ENCODE peak calls at places on chromosome 3, in seven cellular contexts. One of them, this sample, is unnamed.

GRCh38 chr3:186680869-186681268 is 15.1 kb downstream of the HRG start:
- DNase-seq in transverse colon: no peak
- DNase-seq in breast epithelium: no peak
- DNase-seq in fibroblast of mammary gland: no peak
- DNase-seq in uterus: no peak
- DNase-seq in fibroblast of lung: no peak
- DNase-seq in DND-41: no peak
- DNase-seq in this sample: no peak

GRCh38 chr3:189981668-189982067 is 139.0 kb downstream of the P3H2 start:
- DNase-seq in transverse colon: no peak
- DNase-seq in breast epithelium: no peak
- DNase-seq in fibroblast of mammary gland: peak; percentile 95
- DNase-seq in uterus: peak; percentile 17
- DNase-seq in fibroblast of lung: peak; percentile 99
- DNase-seq in DND-41: no peak
- DNase-seq in this sample: no peak

GRCh38 chr3:48334605-48335004 is 1.1 kb upstream of the SPINK8 start:
- DNase-seq in transverse colon: no peak
- DNase-seq in breast epithelium: no peak
- DNase-seq in fibroblast of mammary gland: no peak
- DNase-seq in uterus: no peak
- DNase-seq in fibroblast of lung: no peak
- DNase-seq in DND-41: no peak
- DNase-seq in this sample: no peak

GRCh38 chr3:49015072-49015471 is 3.3 kb downstream of the DALRD3 start:
- DNase-seq in transverse colon: no peak
- DNase-seq in breast epithelium: no peak
- DNase-seq in fibroblast of mammary gland: no peak
- DNase-seq in uterus: no peak
- DNase-seq in fibroblast of lung: no peak
- DNase-seq in DND-41: no peak
- DNase-seq in this sample: no peak

GRCh38 chr3:44918581-44918980 is 44.2 kb downstream of the TGM4 start:
- DNase-seq in transverse colon: no peak
- DNase-seq in breast epithelium: no peak
- DNase-seq in fibroblast of mammary gland: no peak
- DNase-seq in uterus: no peak
- DNase-seq in fibroblast of lung: no peak
- DNase-seq in DND-41: no peak
- DNase-seq in this sample: no peak

GRCh38 chr3:16407365-16407764 is 106.1 kb downstream of the RFTN1 start:
- DNase-seq in transverse colon: no peak
- DNase-seq in breast epithelium: no peak
- DNase-seq in fibroblast of mammary gland: no peak
- DNase-seq in uterus: no peak
- DNase-seq in fibroblast of lung: no peak
- DNase-seq in DND-41: no peak
- DNase-seq in this sample: no peak

GRCh38 chr3:58071480-58071971 is 63.3 kb downstream of the FLNB start:
- DNase-seq in transverse colon: no peak
- DNase-seq in breast epithelium: no peak
- DNase-seq in fibroblast of mammary gland: no peak
- DNase-seq in uterus: no peak
- DNase-seq in fibroblast of lung: no peak
- DNase-seq in DND-41: no peak
- DNase-seq in this sample: no peak

GRCh38 chr3:98977520-98977919 is 76.0 kb upstream of the DCBLD2 start:
- DNase-seq in transverse colon: no peak
- DNase-seq in breast epithelium: no peak
- DNase-seq in fibroblast of mammary gland: peak; percentile 95
- DNase-seq in uterus: no peak
- DNase-seq in fibroblast of lung: peak; percentile 99
- DNase-seq in DND-41: no peak
- DNase-seq in this sample: peak; percentile 97

GRCh38 chr3:128488995-128489859 is 3.8 kb downstream of the GATA2 start:
- DNase-seq in transverse colon: no peak
- DNase-seq in breast epithelium: no peak
- DNase-seq in fibroblast of mammary gland: no peak
- DNase-seq in uterus: peak; percentile 82
- DNase-seq in fibroblast of lung: peak; percentile 69
- DNase-seq in DND-41: no peak
- DNase-seq in this sample: peak; percentile 35

GRCh38 chr3:195441971-195442572 is 748 bp downstream of the ACAP2 start:
- DNase-seq in transverse colon: peak; percentile 50
- DNase-seq in breast epithelium: no peak
- DNase-seq in fibroblast of mammary gland: peak; percentile 36
- DNase-seq in uterus: peak; percentile 24
- DNase-seq in fibroblast of lung: peak; percentile 36
- DNase-seq in DND-41: peak; percentile 73
- DNase-seq in this sample: no peak

GRCh38 chr3:128383316-128384235 is 83.1 kb downstream of the DNAJB8 start:
- DNase-seq in transverse colon: peak; percentile 81
- DNase-seq in breast epithelium: peak; percentile 85
- DNase-seq in fibroblast of mammary gland: peak; percentile 46
- DNase-seq in uterus: peak; percentile 72
- DNase-seq in fibroblast of lung: peak; percentile 39
- DNase-seq in DND-41: peak; percentile 54
- DNase-seq in this sample: peak; percentile 38

GRCh38 chr3:42688487-42689420 is 3.4 kb downstream of the KLHL40 start:
- DNase-seq in transverse colon: no peak
- DNase-seq in breast epithelium: no peak
- DNase-seq in fibroblast of mammary gland: no peak
- DNase-seq in uterus: no peak
- DNase-seq in fibroblast of lung: no peak
- DNase-seq in DND-41: no peak
- DNase-seq in this sample: no peak

GRCh38 chr3:188834349-188834748 is 337.4 kb upstream of the TPRG1 start:
- DNase-seq in transverse colon: no peak
- DNase-seq in breast epithelium: no peak
- DNase-seq in fibroblast of mammary gland: no peak
- DNase-seq in uterus: no peak
- DNase-seq in fibroblast of lung: no peak
- DNase-seq in DND-41: peak; percentile 88
- DNase-seq in this sample: peak; percentile 4

GRCh38 chr3:71816141-71816540 is 31.2 kb upstream of the PROK2 start:
- DNase-seq in transverse colon: no peak
- DNase-seq in breast epithelium: no peak
- DNase-seq in fibroblast of mammary gland: no peak
- DNase-seq in uterus: no peak
- DNase-seq in fibroblast of lung: no peak
- DNase-seq in DND-41: no peak
- DNase-seq in this sample: no peak

GRCh38 chr3:71813073-71813472 is 28.1 kb upstream of the PROK2 start:
- DNase-seq in transverse colon: no peak
- DNase-seq in breast epithelium: no peak
- DNase-seq in fibroblast of mammary gland: no peak
- DNase-seq in uterus: no peak
- DNase-seq in fibroblast of lung: no peak
- DNase-seq in DND-41: no peak
- DNase-seq in this sample: no peak

GRCh38 chr3:71816757-71817156 is 31.8 kb upstream of the PROK2 start:
- DNase-seq in transverse colon: no peak
- DNase-seq in breast epithelium: no peak
- DNase-seq in fibroblast of mammary gland: no peak
- DNase-seq in uterus: no peak
- DNase-seq in fibroblast of lung: no peak
- DNase-seq in DND-41: no peak
- DNase-seq in this sample: no peak

GRCh38 chr3:71815676-71816075 is 30.7 kb upstream of the PROK2 start:
- DNase-seq in transverse colon: no peak
- DNase-seq in breast epithelium: no peak
- DNase-seq in fibroblast of mammary gland: no peak
- DNase-seq in uterus: no peak
- DNase-seq in fibroblast of lung: no peak
- DNase-seq in DND-41: no peak
- DNase-seq in this sample: no peak

GRCh38 chr3:71813704-71814103 is 28.8 kb upstream of the PROK2 start:
- DNase-seq in transverse colon: no peak
- DNase-seq in breast epithelium: no peak
- DNase-seq in fibroblast of mammary gland: no peak
- DNase-seq in uterus: no peak
- DNase-seq in fibroblast of lung: no peak
- DNase-seq in DND-41: no peak
- DNase-seq in this sample: no peak
- H3K4me3 ChIP-seq in transverse colon: no peak overlapping the region
- H3K4me3 ChIP-seq in breast epithelium: no peak overlapping the region
- H3K4me3 ChIP-seq in fibroblast of mammary gland: no peak overlapping the region
- H3K4me3 ChIP-seq in uterus: no peak overlapping the region
- H3K4me3 ChIP-seq in fibroblast of lung: no peak overlapping the region
- H3K4me3 ChIP-seq in DND-41: no peak overlapping the region
- H3K4me3 ChIP-seq in this sample: no peak overlapping the region

DNA sequence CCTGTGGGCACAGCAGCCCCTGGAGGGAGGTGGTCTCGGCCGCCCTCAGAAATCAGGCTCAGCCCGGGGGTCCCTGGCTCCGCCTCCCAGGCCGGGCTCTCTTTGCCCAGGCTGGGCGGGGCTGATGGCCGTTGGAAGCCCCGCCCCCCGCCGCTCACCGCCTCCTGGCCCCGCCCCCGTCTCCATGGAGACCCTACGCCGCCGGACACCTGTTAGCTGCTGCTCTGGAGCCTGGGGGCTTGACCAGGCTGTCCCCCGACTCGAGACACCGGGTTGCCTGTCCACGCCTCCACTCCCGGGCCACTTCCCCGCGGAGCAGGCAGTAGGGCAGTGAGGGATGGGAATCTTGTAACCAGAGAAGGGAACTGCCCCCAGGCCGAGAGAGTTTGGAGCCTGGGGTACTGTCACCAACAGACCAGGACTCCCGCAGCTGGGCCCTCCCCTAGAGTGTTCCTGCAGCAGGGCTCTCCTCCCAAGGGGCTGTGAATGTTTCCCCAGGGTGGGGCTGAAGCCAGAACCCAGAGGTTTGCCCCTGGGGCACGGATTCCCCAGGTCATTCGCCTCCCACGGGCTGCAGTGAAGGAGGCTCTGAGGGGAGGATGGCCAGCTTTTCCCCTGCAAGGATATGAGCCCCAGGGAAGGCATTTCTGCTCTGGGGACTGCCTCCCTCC is 27.8 kb upstream of the RPL32 start:
- DNase-seq in transverse colon: peak; percentile 67
- DNase-seq in breast epithelium: no peak
- DNase-seq in fibroblast of mammary gland: no peak
- DNase-seq in uterus: peak; percentile 37
- DNase-seq in fibroblast of lung: no peak
- DNase-seq in DND-41: no peak
- DNase-seq in this sample: no peak
- H3K4me3 ChIP-seq in transverse colon: no peak overlapping the region
- H3K4me3 ChIP-seq in breast epithelium: no peak overlapping the region
- H3K4me3 ChIP-seq in fibroblast of mammary gland: peak overlapping the region; percentile 17
- H3K4me3 ChIP-seq in uterus: no peak overlapping the region
- H3K4me3 ChIP-seq in fibroblast of lung: no peak overlapping the region
- H3K4me3 ChIP-seq in DND-41: no peak overlapping the region
- H3K4me3 ChIP-seq in this sample: no peak overlapping the region

GRCh38 chr3:177193706-177194268 is 3.5 kb downstream of the TBL1XR1 start:
- DNase-seq in transverse colon: no peak
- DNase-seq in breast epithelium: no peak
- DNase-seq in fibroblast of mammary gland: no peak
- DNase-seq in uterus: no peak
- DNase-seq in fibroblast of lung: no peak
- DNase-seq in DND-41: no peak
- DNase-seq in this sample: no peak

GRCh38 chr3:177195242-177195940 is 1.9 kb downstream of the TBL1XR1 start:
- DNase-seq in transverse colon: peak; percentile 40
- DNase-seq in breast epithelium: no peak
- DNase-seq in fibroblast of mammary gland: no peak
- DNase-seq in uterus: no peak
- DNase-seq in fibroblast of lung: peak; percentile 62
- DNase-seq in DND-41: peak; percentile 46
- DNase-seq in this sample: no peak

GRCh38 chr3:177194319-177194718 is 3.0 kb downstream of the TBL1XR1 start:
- DNase-seq in transverse colon: no peak
- DNase-seq in breast epithelium: no peak
- DNase-seq in fibroblast of mammary gland: no peak
- DNase-seq in uterus: no peak
- DNase-seq in fibroblast of lung: no peak
- DNase-seq in DND-41: no peak
- DNase-seq in this sample: no peak

GRCh38 chr3:177190701-177191100 is 6.6 kb downstream of the TBL1XR1 start:
- DNase-seq in transverse colon: no peak
- DNase-seq in breast epithelium: no peak
- DNase-seq in fibroblast of mammary gland: no peak
- DNase-seq in uterus: no peak
- DNase-seq in fibroblast of lung: peak; percentile 40
- DNase-seq in DND-41: no peak
- DNase-seq in this sample: no peak

GRCh38 chr3:177191108-177191779 is 6.0 kb downstream of the TBL1XR1 start:
- DNase-seq in transverse colon: no peak
- DNase-seq in breast epithelium: no peak
- DNase-seq in fibroblast of mammary gland: no peak
- DNase-seq in uterus: no peak
- DNase-seq in fibroblast of lung: no peak
- DNase-seq in DND-41: no peak
- DNase-seq in this sample: no peak
- H3K4me3 ChIP-seq in transverse colon: no peak overlapping the region
- H3K4me3 ChIP-seq in breast epithelium: no peak overlapping the region
- H3K4me3 ChIP-seq in fibroblast of mammary gland: no peak overlapping the region
- H3K4me3 ChIP-seq in uterus: no peak overlapping the region
- H3K4me3 ChIP-seq in fibroblast of lung: no peak overlapping the region
- H3K4me3 ChIP-seq in DND-41: no peak overlapping the region
- H3K4me3 ChIP-seq in this sample: no peak overlapping the region

GRCh38 chr3:66037986-66038369 is 740 bp downstream of the MAGI1 start:
- DNase-seq in transverse colon: peak; percentile 22
- DNase-seq in breast epithelium: peak; percentile 56
- DNase-seq in fibroblast of mammary gland: no peak
- DNase-seq in uterus: peak; percentile 20
- DNase-seq in fibroblast of lung: peak; percentile 14
- DNase-seq in DND-41: no peak
- DNase-seq in this sample: no peak

GRCh38 chr3:66038384-66038725 is 363 bp downstream of the MAGI1 start:
- DNase-seq in transverse colon: no peak
- DNase-seq in breast epithelium: no peak
- DNase-seq in fibroblast of mammary gland: no peak
- DNase-seq in uterus: no peak
- DNase-seq in fibroblast of lung: no peak
- DNase-seq in DND-41: no peak
- DNase-seq in this sample: no peak

GRCh38 chr3:66037330-66037985 is 1.3 kb downstream of the MAGI1 start:
- DNase-seq in transverse colon: peak; percentile 60
- DNase-seq in breast epithelium: peak; percentile 61
- DNase-seq in fibroblast of mammary gland: peak; percentile 48
- DNase-seq in uterus: peak; percentile 28
- DNase-seq in fibroblast of lung: peak; percentile 70
- DNase-seq in DND-41: no peak
- DNase-seq in this sample: no peak

GRCh38 chr3:66035763-66036477 is 2.8 kb downstream of the MAGI1 start:
- DNase-seq in transverse colon: no peak
- DNase-seq in breast epithelium: no peak
- DNase-seq in fibroblast of mammary gland: no peak
- DNase-seq in uterus: no peak
- DNase-seq in fibroblast of lung: peak; percentile 78
- DNase-seq in DND-41: no peak
- DNase-seq in this sample: no peak

DNA sequence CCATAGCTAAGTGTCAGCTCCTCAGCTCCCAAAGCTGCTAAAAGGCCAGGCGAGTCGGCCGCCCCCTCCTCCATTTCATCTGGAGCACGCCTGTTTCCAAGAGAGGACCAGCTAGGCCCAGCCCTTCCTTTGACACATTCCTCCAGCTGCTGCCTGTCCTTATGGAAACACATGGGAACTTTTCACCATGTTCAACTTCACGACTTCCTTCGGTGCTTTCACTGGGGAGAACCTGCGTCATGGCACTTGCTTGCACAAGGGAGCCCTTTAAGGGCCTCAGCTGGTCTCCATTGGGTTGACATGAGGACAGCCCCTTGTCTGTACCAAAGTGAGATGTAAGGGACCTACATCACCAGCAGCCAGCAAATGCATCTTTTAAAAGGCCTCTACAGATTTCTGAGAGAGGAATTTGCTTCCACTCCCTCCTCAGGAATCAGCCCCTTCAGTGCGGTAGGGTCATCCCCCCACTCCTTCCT is 2.1 kb downstream of the MAGI1 start:
- DNase-seq in transverse colon: no peak
- DNase-seq in breast epithelium: no peak
- DNase-seq in fibroblast of mammary gland: no peak
- DNase-seq in uterus: no peak
- DNase-seq in fibroblast of lung: peak; percentile 39
- DNase-seq in DND-41: no peak
- DNase-seq in this sample: no peak
- H3K4me3 ChIP-seq in transverse colon: peak overlapping the region; percentile 76
- H3K4me3 ChIP-seq in breast epithelium: peak overlapping the region; percentile 82
- H3K4me3 ChIP-seq in fibroblast of mammary gland: peak overlapping the region; percentile 90
- H3K4me3 ChIP-seq in uterus: peak overlapping the region; percentile 75
- H3K4me3 ChIP-seq in fibroblast of lung: peak overlapping the region; percentile 89
- H3K4me3 ChIP-seq in DND-41: no peak overlapping the region
- H3K4me3 ChIP-seq in this sample: peak overlapping the region; percentile 81